ENCODE peak calls at places on chromosomes 5 and 9, in four cellular contexts. A is left cardiac atrium; B is neural crest cell; R is stimulated activated naive CD4-positive, alpha-beta T cell. I is an unnamed sample.

GRCh38 chr5:120368923-120369715 is 95.0 kb upstream of the PRR16 start:
- DNase-seq in A (no peak), B (no peak), R (no peak), I (no peak)

GRCh38 chr9:133158695-133159094 is 5.0 kb downstream of the GBGT1 start:
- DNase-seq in R (no peak), A (peak; percentile 8), B (no peak), I (no peak)

GRCh38 chr5:158054388-158055092 is 195.6 kb upstream of the CLINT1 start:
- DNase-seq in B (no peak), R (no peak), A (no peak), I (peak; percentile 57)

GRCh38 chr5:148794275-148794674 is 32.1 kb upstream of the ADRB2 start:
- DNase-seq in R (no peak), B (no peak), A (no peak), I (no peak)

GRCh38 chr5:176365663-176366574 is 632 bp downstream of the ARL10 start:
- DNase-seq in R (peak; percentile 33), B (peak; percentile 29), A (peak; percentile 55), I (peak; percentile 31)

GRCh38 chr9:118426772-118427171 is 722.6 kb downstream of the TLR4 start:
- DNase-seq in R (no peak), B (no peak), A (no peak), I (no peak)

GRCh38 chr9:107390319-107390718 is 99.2 kb downstream of the KLF4 start:
- DNase-seq in A (no peak), R (no peak), B (no peak), I (no peak)

GRCh38 chr9:129306318-129306973 is 128.4 kb upstream of the IER5L start:
- DNase-seq in A (no peak), R (no peak), B (no peak), I (no peak)

GRCh38 chr5:69504036-69504435 is 11.4 kb downstream of the OCLN start:
- DNase-seq in A (no peak), R (no peak), B (no peak), I (no peak)

GRCh38 chr9:75615284-75615683 is 275.2 kb upstream of the PCSK5 start:
- DNase-seq in A (no peak), R (no peak), B (no peak), I (no peak)

GRCh38 chr5:150035139-150035893 is 34.8 kb downstream of the HMGXB3 start:
- DNase-seq in R (no peak), B (no peak), A (no peak), I (no peak)

GRCh38 chr5:6649186-6649585 is 15.9 kb downstream of the SRD5A1 start:
- DNase-seq in A (no peak), R (no peak), B (no peak), I (no peak)

GRCh38 chr5:139910901-139911300 is 115.3 kb downstream of the PSD2 start:
- DNase-seq in B (no peak), R (no peak), A (no peak), I (no peak)

GRCh38 chr5:1465966-1466471 is 20.8 kb upstream of the SLC6A3 start:
- DNase-seq in B (no peak), A (no peak), R (no peak), I (no peak)

GRCh38 chr9:108040783-108041182 is 551.2 kb upstream of the KLF4 start:
- DNase-seq in A (no peak), R (no peak), B (no peak), I (no peak)

GRCh38 chr9:27212621-27213020 is 84.3 kb downstream of the EQTN start:
- DNase-seq in B (no peak), R (no peak), A (no peak), I (no peak)

GRCh38 chr5:167571824-167572223 is 719.6 kb upstream of the WWC1 start:
- DNase-seq in R (no peak), B (no peak), A (no peak), I (no peak)

GRCh38 chr9:135804588-135805421 is 102.5 kb downstream of the CAMSAP1 start:
- DNase-seq in A (no peak), B (no peak), R (no peak), I (no peak)

GRCh38 chr9:111038336-111039202 is at the start of gene LPAR1:
- DNase-seq in B (peak; percentile 52), A (peak; percentile 66), R (no peak), I (peak; percentile 71)

GRCh38 chr9:22211588-22212360 is 202.7 kb upstream of the CDKN2B start:
- DNase-seq in A (no peak), R (no peak), B (no peak), I (no peak)

GRCh38 chr5:177458122-177458681 is 11.6 kb downstream of the PRR7 start:
- DNase-seq in B (no peak), R (no peak), A (no peak), I (no peak)

GRCh38 chr5:171521219-171521633 is 101.8 kb downstream of the FGF18 start:
- DNase-seq in B (no peak), R (no peak), A (peak; percentile 38), I (no peak)

GRCh38 chr5:116272281-116272941 is 187.6 kb downstream of the COMMD10 start:
- DNase-seq in B (no peak), R (no peak), A (no peak), I (no peak)

GRCh38 chr9:107177857-107178256 is 105.2 kb upstream of the RAD23B start:
- DNase-seq in A (no peak), B (no peak), R (no peak), I (no peak)

GRCh38 chr5:170597876-170598275 is 94.1 kb downstream of the KCNIP1 start:
- DNase-seq in B (no peak), R (no peak), A (peak; percentile 34), I (no peak)

GRCh38 chr9:114228034-114228808 is 72.9 kb downstream of the COL27A1 start:
- DNase-seq in R (no peak), B (peak; percentile 28), A (no peak), I (no peak)

GRCh38 chr5:157613385-157614245 is 38.0 kb upstream of the ADAM19 start:
- DNase-seq in R (no peak), A (no peak), B (no peak), I (no peak)

GRCh38 chr5:6822556-6823343 is 109.5 kb downstream of the TENT4A start:
- DNase-seq in A (no peak), B (no peak), R (no peak), I (no peak)

GRCh38 chr5:133360693-133361479 is 251.5 kb downstream of the FSTL4 start:
- DNase-seq in B (no peak), R (no peak), A (no peak), I (no peak)

GRCh38 chr9:95641591-95641990 is 124.8 kb upstream of the PTCH1 start:
- DNase-seq in A (no peak), R (no peak), B (no peak), I (no peak)

GRCh38 chr9:137055385-137056364 is 1.8 kb upstream of the ENTPD2 start:
- DNase-seq in R (no peak), A (peak; percentile 89), B (no peak), I (no peak)

GRCh38 chr9:115142502-115143265 is 24.7 kb upstream of the TNC start:
- DNase-seq in B (no peak), R (no peak), A (no peak), I (no peak)

GRCh38 chr5:20105915-20106314 is 117.9 kb upstream of the CDH18 start:
- DNase-seq in R (no peak), A (no peak), B (no peak), I (no peak)

I was measured in SK-N-DZ.